ENCODE peak calls at places on chromosome 12, in seven cellular contexts. I is RWPE1, R is endothelial cell, K is testis, J is H9, Q is cardiac muscle cell, V is left lung. B is an unnamed sample.
A peak's percentile ranks its signal among the peaks of the same experiment; 100 is the strongest.

GRCh38 chr12:48336564-48336963 is 14.2 kb downstream of the ZNF641 start:
- DNase-seq in R (no peak), K (no peak), Q (no peak), V (no peak), J (peak; percentile 71), I (no peak), B (no peak)

GRCh38 chr12:12331244-12331771 is 18.7 kb downstream of the MANSC1 start:
- DNase-seq in Q (peak; percentile 14), R (no peak), K (no peak), V (no peak), I (no peak), J (peak; percentile 68), B (peak; percentile 36)

GRCh38 chr12:45407188-45407850 is 191.4 kb downstream of the ANO6 start:
- DNase-seq in V (no peak), Q (no peak), K (no peak), R (no peak), I (no peak), J (no peak), B (no peak)

GRCh38 chr12:119624971-119625370 is 31.4 kb downstream of the TMEM233 start:
- DNase-seq in I (no peak), R (no peak), V (no peak), Q (no peak), K (no peak), J (no peak), B (no peak)

GRCh38 chr12:90020436-90020835 is 311.8 kb upstream of the ATP2B1 start:
- DNase-seq in I (no peak), V (no peak), K (no peak), Q (no peak), R (no peak), J (no peak), B (no peak)

GRCh38 chr12:14774944-14775651 is 28.2 kb downstream of the WBP11 start:
- DNase-seq in I (no peak), Q (peak; percentile 10), V (peak; percentile 54), J (peak; percentile 55), K (peak; percentile 54), R (peak; percentile 43), B (peak; percentile 55)

GRCh38 chr12:94266796-94267529 is 118.6 kb downstream of the PLXNC1 start:
- DNase-seq in I (no peak), R (no peak), Q (no peak), J (no peak), K (no peak), V (no peak), B (no peak)

GRCh38 chr12:11718105-11718504 is 68.6 kb downstream of the ETV6 start:
- DNase-seq in V (no peak), Q (no peak), R (no peak), J (no peak), I (no peak), K (no peak), B (no peak)

GRCh38 chr12:113007166-113007565 is 28.8 kb downstream of the OAS2 start:
- DNase-seq in V (no peak), I (no peak), R (no peak), Q (no peak), K (no peak), J (no peak), B (no peak)

GRCh38 chr12:113003631-113004030 is 25.3 kb downstream of the OAS2 start:
- DNase-seq in J (peak; percentile 10), K (no peak), R (no peak), I (no peak), Q (no peak), V (no peak), B (no peak)

GRCh38 chr12:113006641-113007040 is 28.3 kb downstream of the OAS2 start:
- DNase-seq in J (no peak), Q (no peak), I (no peak), K (no peak), V (no peak), R (no peak), B (no peak)

GRCh38 chr12:113002676-113003075 is 24.4 kb downstream of the OAS2 start:
- DNase-seq in K (no peak), J (peak; percentile 5), Q (no peak), R (no peak), I (no peak), V (no peak), B (no peak)

GRCh38 chr12:113005759-113006158 is 27.4 kb downstream of the OAS2 start:
- DNase-seq in J (no peak), K (no peak), I (no peak), Q (peak; percentile 13), V (no peak), R (peak; percentile 13), B (peak; percentile 15)
- TF ChIP-seq CTCF in J (peak; percentile 69), K (no peak), I (peak; percentile 21), Q (peak; percentile 35), V (no peak), R (peak; percentile 60), B (peak; percentile 34)

DNA sequence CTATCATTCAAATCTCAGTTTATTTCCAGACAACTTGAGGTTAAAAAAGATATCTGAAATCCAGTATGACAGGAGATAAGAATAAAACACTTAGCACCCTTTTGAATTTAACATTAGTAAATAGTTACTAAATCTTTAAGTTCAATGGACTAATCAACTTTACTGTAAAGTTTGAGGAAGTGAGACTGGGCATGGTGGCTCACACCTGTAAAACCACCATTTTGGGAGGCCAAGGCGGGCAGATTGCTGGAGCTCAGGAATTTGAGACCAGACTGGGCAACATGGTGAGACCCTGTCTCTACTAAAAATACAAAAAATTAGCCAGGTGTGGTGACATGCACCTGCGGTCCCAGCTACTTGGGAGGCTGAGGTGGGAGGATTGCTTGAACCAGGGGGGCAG is 40.3 kb upstream of the CERS5 start:
- DNase-seq in I (no peak), V (no peak), R (no peak), Q (no peak), J (no peak), K (no peak), B (no peak)
- TF ChIP-seq CTCF in I (no peak), V (no peak), R (no peak), Q (no peak), J (no peak), K (no peak), B (no peak)

DNA sequence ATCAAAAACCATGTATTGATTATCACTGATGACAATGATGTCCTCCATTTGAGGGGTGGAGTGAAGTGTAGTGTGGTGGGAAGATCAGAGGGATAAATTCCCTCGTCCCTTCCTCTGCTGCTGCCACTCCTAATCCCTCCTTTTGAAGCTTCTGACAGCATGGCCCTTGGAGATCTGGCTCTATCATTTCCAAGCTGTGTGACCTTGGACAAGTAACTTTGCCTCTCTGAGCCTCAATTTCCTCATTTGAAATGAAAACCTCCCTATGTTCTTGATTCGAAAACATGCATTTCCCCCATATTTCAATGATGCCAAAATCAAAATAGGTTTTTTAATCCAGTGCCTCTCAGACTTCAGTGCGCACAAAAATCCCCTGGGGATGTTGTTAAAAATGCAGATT is 231.6 kb downstream of the RBM19 start:
- DNase-seq in K (no peak), Q (no peak), I (no peak), J (no peak), V (no peak), R (no peak), B (no peak)
- TF ChIP-seq CTCF in K (no peak), Q (no peak), I (no peak), J (no peak), V (no peak), R (no peak), B (no peak)

DNA sequence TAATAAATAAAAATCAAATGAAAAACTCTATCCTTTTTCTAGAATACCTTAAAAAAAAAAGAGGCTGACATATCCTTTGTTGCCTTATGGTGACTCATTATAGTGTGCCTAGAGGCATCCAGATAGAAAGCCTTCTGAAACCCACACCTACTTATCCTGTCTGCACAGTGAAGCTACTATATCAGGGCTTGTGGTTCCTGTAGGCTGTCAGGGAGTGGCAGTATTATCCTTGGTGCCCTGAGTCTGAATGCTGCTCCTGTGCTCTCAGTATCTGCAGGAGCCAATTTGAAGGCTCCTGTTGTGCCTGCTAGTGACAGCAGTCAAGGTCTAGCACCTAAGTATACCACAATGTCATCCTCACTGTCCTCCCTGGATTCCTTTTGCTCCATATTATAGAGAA is 168.4 kb upstream of the AVPR1A start:
- DNase-seq in R (no peak), K (no peak), J (no peak), V (no peak), I (peak; percentile 75), Q (peak; percentile 3), B (no peak)
- TF ChIP-seq CTCF in R (no peak), K (no peak), J (peak; percentile 32), V (no peak), I (no peak), Q (no peak), B (no peak)

DNA sequence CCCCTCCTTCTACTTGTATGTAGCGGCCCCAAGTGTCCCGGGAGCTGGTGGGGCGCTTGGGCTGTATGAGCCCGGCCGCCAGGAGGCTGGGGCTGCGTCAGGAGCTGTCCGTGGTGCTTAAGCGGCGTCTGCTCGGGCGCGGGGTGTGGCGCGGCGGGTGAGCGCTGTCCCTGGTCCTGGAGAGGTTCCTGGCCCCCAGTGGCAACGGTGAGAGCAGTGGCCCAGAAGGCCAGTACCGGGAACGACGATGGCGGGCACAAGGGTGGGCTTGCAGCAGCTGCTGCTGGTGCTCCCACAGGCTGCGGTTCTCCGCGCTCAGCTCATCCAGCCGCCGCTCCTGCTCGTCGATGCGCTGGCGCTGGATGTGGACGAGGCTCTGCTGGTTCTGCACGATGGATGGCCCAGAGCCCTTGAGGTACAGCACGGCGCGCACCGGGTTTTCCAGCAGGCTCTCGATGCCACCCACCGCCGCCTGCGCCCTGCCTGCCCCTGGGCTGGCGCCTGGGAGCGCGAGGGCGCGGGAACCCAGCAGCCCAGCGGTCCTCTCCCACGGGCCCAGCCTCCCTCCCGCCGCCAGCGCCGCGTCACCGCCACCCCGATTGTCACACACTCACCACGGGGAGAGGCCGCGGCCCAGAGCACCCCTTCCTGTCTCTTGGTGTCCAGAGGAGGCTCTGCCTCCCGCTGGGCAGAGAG is 41.9 kb upstream of the FKBP4 start:
- DNase-seq in J (peak; percentile 96), K (peak; percentile 81), I (peak; percentile 45), R (peak; percentile 88), V (peak; percentile 68), Q (peak; percentile 91), B (peak; percentile 99)
- TF ChIP-seq CTCF in J (peak; percentile 14), K (no peak), I (no peak), R (no peak), V (no peak), Q (no peak), B (no peak)

DNA sequence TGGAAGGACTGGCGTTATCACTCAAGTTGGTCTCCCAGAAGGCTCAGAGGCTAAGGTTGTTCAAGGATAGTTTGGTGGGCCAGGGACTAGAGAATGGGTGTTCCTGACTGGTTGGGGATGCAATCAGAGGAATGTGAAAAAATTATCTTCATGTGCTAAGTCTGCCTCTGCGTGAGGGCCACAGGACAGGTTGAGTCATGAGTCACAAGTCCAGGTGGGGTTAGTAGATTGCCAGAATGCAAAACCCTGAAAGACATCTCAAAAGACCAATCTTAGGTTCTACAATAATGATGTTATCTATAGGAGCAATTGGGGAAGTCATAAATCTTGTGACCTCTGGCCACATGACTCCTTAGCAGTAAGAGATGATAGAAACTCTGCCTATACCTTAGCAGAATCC is 220.1 kb upstream of the EEA1 start:
- DNase-seq in K (no peak), J (no peak), R (no peak), Q (no peak), V (no peak), I (no peak), B (no peak)
- TF ChIP-seq CTCF in K (no peak), J (no peak), R (no peak), Q (no peak), V (no peak), I (no peak), B (no peak)